ENCODE peak calls at places on chromosome 14, in ten cellular contexts. I, H, O, P, V, R, G, U, Y and X are unnamed samples.

GRCh38 chr14:85572845-85573244 is 42.9 kb downstream of the FLRT2 start:
- DNase-seq in I (no peak), H (peak), O (peak), P (peak), V (no peak), R (no peak), G (no peak), U (no peak), Y (no peak), X (no peak)

GRCh38 chr14:81385824-81386223 is 14.3 kb downstream of the STON2 start:
- DNase-seq in I (no peak), H (no peak), O (no peak), P (no peak), V (no peak), R (no peak), G (no peak), U (no peak), Y (no peak), X (no peak)

GRCh38 chr14:29028973-29029582 is 262.5 kb downstream of the FOXG1 start:
- DNase-seq in I (no peak), H (peak), O (no peak), P (no peak), V (no peak), R (no peak), G (no peak), U (no peak), Y (no peak), X (no peak)

GRCh38 chr14:104100171-104101085 is 14.9 kb downstream of the ASPG start:
- DNase-seq in I (no peak), H (no peak), O (no peak), P (no peak), V (no peak), R (no peak), G (no peak), U (no peak), Y (no peak), X (no peak)

GRCh38 chr14:32078030-32078793 is 1.1 kb downstream of the ARHGAP5 start:
- DNase-seq in I (peak), H (peak), O (no peak), P (peak), V (no peak), R (peak), G (peak), U (peak), Y (peak), X (no peak)

GRCh38 chr14:54676822-54677708 is 110.1 kb downstream of the SAMD4A start:
- DNase-seq in I (no peak), H (peak), O (peak), P (peak), V (no peak), R (no peak), G (no peak), U (peak), Y (no peak), X (peak)

GRCh38 chr14:31945074-31945613 is 132.0 kb upstream of the ARHGAP5 start:
- DNase-seq in I (no peak), H (no peak), O (no peak), P (no peak), V (no peak), R (no peak), G (peak), U (no peak), Y (no peak), X (no peak)

GRCh38 chr14:50999726-51000125 is 55.4 kb upstream of the PYGL start:
- DNase-seq in I (no peak), H (no peak), O (no peak), P (no peak), V (no peak), R (no peak), G (no peak), U (no peak), Y (no peak), X (no peak)

GRCh38 chr14:106694638-106695393 is 1168.4 kb downstream of the TMEM121 start:
- DNase-seq in I (peak), H (no peak), O (no peak), P (no peak), V (peak), R (peak), G (no peak), U (no peak), Y (no peak), X (no peak)

GRCh38 chr14:45198551-45198950 is 54.5 kb downstream of the MIS18BP1 start:
- DNase-seq in I (no peak), H (peak), O (no peak), P (no peak), V (no peak), R (no peak), G (no peak), U (no peak), Y (no peak), X (no peak)

GRCh38 chr14:94598816-94599655 is 13.2 kb upstream of the SERPINA3 start:
- DNase-seq in I (no peak), H (peak), O (peak), P (peak), V (no peak), R (peak), G (no peak), U (peak), Y (peak), X (peak)

GRCh38 chr14:101889898-101890297 is 74.5 kb upstream of the DYNC1H1 start:
- DNase-seq in I (no peak), H (no peak), O (no peak), P (peak), V (no peak), R (no peak), G (no peak), U (peak), Y (no peak), X (no peak)

GRCh38 chr14:33676135-33676566 is 274.7 kb downstream of the EGLN3 start:
- DNase-seq in I (no peak), H (peak), O (no peak), P (peak), V (no peak), R (peak), G (peak), U (peak), Y (peak), X (no peak)

GRCh38 chr14:91029451-91030217 is 30.8 kb downstream of the RPS6KA5 start:
- DNase-seq in I (no peak), H (no peak), O (no peak), P (no peak), V (no peak), R (no peak), G (no peak), U (no peak), Y (no peak), X (no peak)

GRCh38 chr14:32345311-32345771 is 16.2 kb downstream of the AKAP6 start:
- DNase-seq in I (no peak), H (no peak), O (no peak), P (peak), V (no peak), R (no peak), G (no peak), U (no peak), Y (no peak), X (no peak)

GRCh38 chr14:88452231-88452630 is 66.8 kb downstream of the SPATA7 start:
- DNase-seq in I (no peak), H (no peak), O (no peak), P (no peak), V (no peak), R (no peak), G (no peak), U (no peak), Y (no peak), X (no peak)

GRCh38 chr14:104687601-104688504 is 1.6 kb upstream of the INF2 start:
- DNase-seq in I (no peak), H (peak), O (no peak), P (peak), V (no peak), R (peak), G (no peak), U (peak), Y (no peak), X (peak)

GRCh38 chr14:21091784-21092146 is 6.7 kb downstream of the ZNF219 start:
- DNase-seq in I (no peak), H (no peak), O (no peak), P (no peak), V (no peak), R (no peak), G (no peak), U (no peak), Y (no peak), X (no peak)

GRCh38 chr14:106874365-106874764 is 1348.0 kb downstream of the TMEM121 start:
- DNase-seq in I (no peak), H (no peak), O (no peak), P (no peak), V (no peak), R (no peak), G (no peak), U (no peak), Y (no peak), X (no peak)

GRCh38 chr14:28468191-28469151 is 298.1 kb upstream of the FOXG1 start:
- DNase-seq in I (no peak), H (no peak), O (no peak), P (no peak), V (no peak), R (no peak), G (no peak), U (no peak), Y (no peak), X (no peak)

GRCh38 chr14:55807059-55807499 is 227.1 kb downstream of the KTN1 start:
- DNase-seq in I (peak), H (peak), O (no peak), P (peak), V (peak), R (peak), G (peak), U (no peak), Y (no peak), X (no peak)

GRCh38 chr14:102922490-102923200 is at the start of gene AMN:
- DNase-seq in I (no peak), H (no peak), O (no peak), P (peak), V (no peak), R (no peak), G (no peak), U (no peak), Y (no peak), X (no peak)

GRCh38 chr14:52103416-52103815 is 34.6 kb upstream of the NID2 start:
- DNase-seq in I (no peak), H (no peak), O (no peak), P (no peak), V (no peak), R (no peak), G (no peak), U (no peak), Y (no peak), X (no peak)

GRCh38 chr14:89667983-89668382 is 250.9 kb upstream of the FOXN3 start:
- DNase-seq in I (no peak), H (peak), O (no peak), P (no peak), V (no peak), R (no peak), G (no peak), U (no peak), Y (no peak), X (peak)

GRCh38 chr14:87013583-87013982 is 979.4 kb downstream of the GALC start:
- DNase-seq in I (no peak), H (peak), O (no peak), P (peak), V (no peak), R (no peak), G (no peak), U (no peak), Y (no peak), X (no peak)

GRCh38 chr14:93708311-93708734 is 80.0 kb downstream of the PRIMA1 start:
- DNase-seq in I (no peak), H (no peak), O (no peak), P (no peak), V (no peak), R (no peak), G (no peak), U (no peak), Y (no peak), X (no peak)

GRCh38 chr14:68873379-68873778 is 80.5 kb upstream of the ZFP36L1 start:
- DNase-seq in I (no peak), H (peak), O (no peak), P (no peak), V (no peak), R (no peak), G (no peak), U (no peak), Y (no peak), X (no peak)

GRCh38 chr14:58920230-58920629 is 268.2 kb upstream of the DAAM1 start:
- DNase-seq in I (no peak), H (no peak), O (no peak), P (no peak), V (no peak), R (no peak), G (no peak), U (no peak), Y (no peak), X (no peak)

GRCh38 chr14:58731465-58732330 is 93.9 kb downstream of the DACT1 start:
- DNase-seq in I (no peak), H (peak), O (peak), P (peak), V (no peak), R (no peak), G (no peak), U (no peak), Y (no peak), X (peak)

GRCh38 chr14:33943484-33943883 is 7.4 kb downstream of the EGLN3 start:
- DNase-seq in I (no peak), H (no peak), O (no peak), P (no peak), V (no peak), R (peak), G (no peak), U (no peak), Y (no peak), X (no peak)

GRCh38 chr14:100317897-100318808 is 5.0 kb upstream of the SLC25A47 start:
- DNase-seq in I (peak), H (peak), O (no peak), P (peak), V (peak), R (no peak), G (no peak), U (peak), Y (no peak), X (peak)

GRCh38 chr14:71651228-71651627 is 281.0 kb upstream of the RGS6 start:
- DNase-seq in I (no peak), H (peak), O (peak), P (peak), V (no peak), R (no peak), G (no peak), U (no peak), Y (no peak), X (peak)

GRCh38 chr14:55699131-55700057 is 119.4 kb downstream of the KTN1 start:
- DNase-seq in I (no peak), H (peak), O (no peak), P (peak), V (no peak), R (no peak), G (no peak), U (no peak), Y (no peak), X (peak)

GRCh38 chr14:83992857-83993256 is 1537.1 kb upstream of the FLRT2 start:
- DNase-seq in I (no peak), H (peak), O (no peak), P (no peak), V (no peak), R (no peak), G (no peak), U (no peak), Y (no peak), X (no peak)